ENCODE peak calls at places on chromosome 6, in five cellular contexts. M is GM23248; K is fibroblast of lung; H is dorsolateral prefrontal cortex; C is stimulated activated CD8-positive, alpha-beta memory T cell treated with anti-CD3 and anti-CD28 coated beads, Interleukin-4, amount 100 ng/mL, for 1 hour. W is an unnamed sample.

GRCh38 chr6:152098683-152099082 is 291.2 kb downstream of the ESR1 start:
- DNase-seq in M (no peak), K (no peak), C (no peak), H (no peak), W (no peak)

GRCh38 chr6:169157474-169158181 is 96.0 kb downstream of the THBS2 start:
- DNase-seq in H (no peak), M (no peak), C (no peak), K (no peak), W (no peak)

GRCh38 chr6:143901885-143902708 is 37.8 kb downstream of the ZC2HC1B start:
- DNase-seq in K (peak), C (no peak), H (no peak), M (peak), W (no peak)

GRCh38 chr6:169106176-169106575 is 147.5 kb downstream of the THBS2 start:
- DNase-seq in M (no peak), C (no peak), H (no peak), K (no peak), W (no peak)

GRCh38 chr6:137861550-137862337 is 5.3 kb upstream of the TNFAIP3 start:
- DNase-seq in M (peak), H (no peak), C (no peak), K (no peak), W (no peak)

GRCh38 chr6:108454356-108454755 is 106.4 kb upstream of the FOXO3 start:
- DNase-seq in M (no peak), K (no peak), C (no peak), H (no peak), W (no peak)

GRCh38 chr6:23633986-23634385 is 492.0 kb upstream of the NRSN1 start:
- DNase-seq in K (no peak), M (no peak), C (no peak), H (no peak), W (no peak)

GRCh38 chr6:87237804-87238203 is 82.4 kb downstream of the ZNF292 start:
- DNase-seq in H (no peak), M (peak), C (no peak), K (peak), W (no peak)

GRCh38 chr6:157814883-157815282 is 8.2 kb upstream of the SNX9 start:
- DNase-seq in H (no peak), C (no peak), K (no peak), M (no peak), W (no peak)

W was measured in activated CD4-positive, alpha-beta T cell treated with anti-CD3 and anti-CD28 coated beads, Interleukin-2, amount 50 U/mL, for 4 hours.